ENCODE peak calls at places on chromosomes 1 and 21, in six cellular contexts. E is fibroblast of the aortic adventitia; J is effector memory CD4-positive, alpha-beta T cell; V is T-helper 9 cell; W is stimulated activated CD8-positive, alpha-beta memory T cell treated with anti-CD3 and anti-CD28 coated beads, Interleukin-7, amount 100 ng/mL, for 4 hours; U is activated naive CD4-positive, alpha-beta T cell treated with anti-CD3 and anti-CD28 coated beads for 36 hours. D is an unnamed sample.

GRCh38 chr1:69994261-69994660 is 211.1 kb downstream of the LRRC40 start:
- DNase-seq in V (no peak), E (peak; percentile 35), W (no peak), U (no peak), J (no peak), D (no peak)

GRCh38 chr1:152037920-152038658 is 1.3 kb upstream of the S100A11 start:
- DNase-seq in J (no peak), E (no peak), V (no peak), W (no peak), U (no peak), D (no peak)

GRCh38 chr1:228082975-228083870 is 715 bp downstream of the ARF1 start:
- DNase-seq in U (peak; percentile 58), E (peak; percentile 22), W (no peak), J (no peak), V (peak; percentile 36), D (peak; percentile 22)

GRCh38 chr1:107016376-107016978 is 40.0 kb upstream of the PRMT6 start:
- DNase-seq in J (no peak), U (no peak), V (no peak), W (no peak), E (peak; percentile 2), D (no peak)

GRCh38 chr1:89615676-89616598 is 17.0 kb upstream of the LRRC8C start:
- DNase-seq in U (no peak), V (no peak), E (no peak), J (no peak), W (no peak), D (no peak)

GRCh38 chr1:3432306-3432705 is 22.2 kb upstream of the ARHGEF16 start:
- DNase-seq in W (no peak), V (no peak), U (no peak), J (no peak), E (no peak), D (no peak)

GRCh38 chr1:56331892-56332567 is 247.3 kb downstream of the PLPP3 start:
- DNase-seq in J (no peak), V (no peak), E (no peak), U (no peak), W (no peak), D (no peak)

GRCh38 chr1:168788262-168788661 is 59.3 kb upstream of the DPT start:
- DNase-seq in W (no peak), J (no peak), V (no peak), U (no peak), E (no peak), D (no peak)

GRCh38 chr1:34754878-34755637 is at the start of gene GJB5:
- DNase-seq in V (no peak), J (no peak), W (no peak), E (no peak), U (no peak), D (no peak)

GRCh38 chr1:6454856-6455751 is 10.9 kb downstream of the TNFRSF25 start:
- DNase-seq in V (peak; percentile 39), W (no peak), J (peak; percentile 38), U (no peak), E (no peak), D (no peak)

GRCh38 chr1:54681396-54681795 is 34.3 kb upstream of the TTC4 start:
- DNase-seq in U (no peak), V (no peak), W (no peak), J (no peak), E (no peak), D (no peak)

GRCh38 chr1:36095760-36096405 is 7.2 kb downstream of the ADPRS start:
- DNase-seq in J (no peak), W (no peak), E (peak; percentile 23), U (no peak), V (no peak), D (no peak)

GRCh38 chr1:25642710-25643109 is 26.1 kb downstream of the MAN1C1 start:
- DNase-seq in V (peak; percentile 65), J (peak; percentile 71), E (peak; percentile 48), U (peak; percentile 86), W (peak; percentile 49), D (peak; percentile 68)

GRCh38 chr1:16072095-16072494 is 1.4 kb downstream of the FAM131C start:
- DNase-seq in W (no peak), J (no peak), U (no peak), E (no peak), V (no peak), D (no peak)

GRCh38 chr1:17819129-17819802 is 64.1 kb downstream of the ACTL8 start:
- DNase-seq in J (no peak), U (no peak), W (no peak), E (no peak), V (no peak), D (no peak)

GRCh38 chr1:13948851-13949490 is 249.0 kb downstream of the PRDM2 start:
- DNase-seq in V (no peak), J (no peak), U (no peak), W (no peak), E (peak; percentile 17), D (no peak)

GRCh38 chr1:96845464-96845863 is 123.9 kb downstream of the PTBP2 start:
- DNase-seq in J (no peak), W (no peak), V (no peak), U (peak; percentile 52), E (no peak), D (no peak)

GRCh38 chr1:1013922-1014617 is 773 bp downstream of the ISG15 start:
- DNase-seq in U (peak; percentile 42), V (no peak), J (no peak), E (no peak), W (no peak), D (no peak)

GRCh38 chr1:26602378-26602959 is 72.9 kb downstream of the RPS6KA1 start:
- DNase-seq in U (peak; percentile 62), E (peak; percentile 84), J (no peak), V (peak; percentile 9), W (no peak), D (peak; percentile 60)

GRCh38 chr1:205230965-205231364 is 3.2 kb downstream of the TMCC2 start:
- DNase-seq in W (no peak), V (no peak), J (no peak), E (no peak), U (no peak), D (no peak)

GRCh38 chr1:7358346-7358745 is 412.8 kb upstream of the VAMP3 start:
- DNase-seq in W (no peak), V (no peak), E (no peak), U (no peak), J (no peak), D (no peak)

GRCh38 chr1:215568287-215568692 is 1.2 kb downstream of the KCTD3 start:
- DNase-seq in V (no peak), J (no peak), U (no peak), W (no peak), E (peak; percentile 64), D (no peak)

GRCh38 chr1:204107892-204108291 is 35.0 kb downstream of the SOX13 start:
- DNase-seq in U (no peak), W (no peak), J (no peak), V (no peak), E (no peak), D (no peak)

GRCh38 chr21:40681164-40681859 is 165.6 kb downstream of the DSCAM start:
- DNase-seq in J (no peak), E (no peak), U (no peak), V (no peak), W (no peak), D (no peak)

GRCh38 chr1:181390350-181391080 is 92.8 kb upstream of the CACNA1E start:
- DNase-seq in J (no peak), V (no peak), W (no peak), U (no peak), E (no peak), D (no peak)

GRCh38 chr1:199422206-199422605 is 605.3 kb upstream of the NR5A2 start:
- DNase-seq in J (no peak), V (no peak), W (no peak), U (peak; percentile 6), E (peak; percentile 85), D (no peak)

GRCh38 chr1:219374636-219375035 is 201.0 kb downstream of the LYPLAL1 start:
- DNase-seq in W (no peak), V (no peak), U (no peak), E (no peak), J (no peak), D (no peak)

GRCh38 chr1:153985341-153985912 is 712 bp downstream of the RAB13 start:
- DNase-seq in J (no peak), U (peak; percentile 73), V (no peak), W (no peak), E (peak; percentile 70), D (no peak)

GRCh38 chr21:30813174-30813573 is at the start of gene KRTAP8-1:
- DNase-seq in V (no peak), J (no peak), E (no peak), U (no peak), W (no peak), D (no peak)

GRCh38 chr1:185062710-185063370 is 17.5 kb downstream of the RNF2 start:
- DNase-seq in V (no peak), E (peak; percentile 29), J (no peak), W (no peak), U (no peak), D (no peak)

GRCh38 chr1:63548303-63548702 is 25.0 kb downstream of the EFCAB7 start:
- DNase-seq in W (no peak), V (no peak), U (no peak), J (no peak), E (peak; percentile 2), D (no peak)

GRCh38 chr21:44083631-44084291 is 23.4 kb upstream of the PWP2 start:
- DNase-seq in V (peak; percentile 52), W (peak; percentile 46), J (peak; percentile 65), E (no peak), U (peak; percentile 83), D (peak; percentile 65)

GRCh38 chr1:117051224-117052064 is 8.7 kb upstream of the TTF2 start:
- DNase-seq in V (no peak), W (no peak), U (peak; percentile 69), E (no peak), J (no peak), D (no peak)

GRCh38 chr21:14744368-14744767 is 198.3 kb upstream of the SAMSN1 start:
- DNase-seq in V (no peak), U (no peak), J (no peak), E (no peak), W (no peak), D (no peak)

GRCh38 chr1:44496541-44497171 is 91.6 kb downstream of the RNF220 start:
- DNase-seq in W (no peak), U (no peak), J (no peak), E (no peak), V (no peak), D (no peak)

GRCh38 chr1:101200513-101200912 is 36.3 kb upstream of the S1PR1 start:
- DNase-seq in U (no peak), J (no peak), W (no peak), E (peak; percentile 89), V (no peak), D (no peak)

GRCh38 chr1:199978408-199978940 is 49.0 kb upstream of the NR5A2 start:
- DNase-seq in U (no peak), W (no peak), E (peak; percentile 19), J (no peak), V (no peak), D (no peak)

GRCh38 chr1:30303387-30303786 is 420.0 kb downstream of the MATN1 start:
- DNase-seq in J (no peak), V (no peak), E (no peak), W (no peak), U (no peak), D (no peak)

D was measured in effector memory CD8-positive, alpha-beta T cell.